ENCODE peak calls at places on chromosomes 1 and 21, in five cellular contexts. H is T-cell, M is GM06990, A is mesothelial cell of epicardium, J is MV-4-11. E is an unnamed sample.

GRCh38 chr1:165861911-165862310 is 34.5 kb downstream of the UCK2 start:
- DNase-seq in M (no peak), H (no peak), A (no peak), J (no peak), E (no peak)

GRCh38 chr1:34749983-34750382 is 4.9 kb upstream of the GJB5 start:
- DNase-seq in H (no peak), J (no peak), M (no peak), A (no peak), E (no peak)

GRCh38 chr1:43978551-43979260 is at the start of gene B4GALT2:
- DNase-seq in J (peak), H (no peak), A (peak), M (peak), E (peak)

GRCh38 chr1:8232036-8232757 is 85.7 kb upstream of the SLC45A1 start:
- DNase-seq in M (no peak), H (no peak), A (no peak), J (peak), E (no peak)

GRCh38 chr1:7558921-7559869 is 211.9 kb upstream of the VAMP3 start:
- DNase-seq in A (no peak), M (no peak), J (no peak), H (no peak), E (no peak)

GRCh38 chr1:13482600-13482999 is 31.2 kb downstream of the LRRC38 start:
- DNase-seq in J (no peak), A (no peak), H (no peak), M (no peak), E (no peak)

GRCh38 chr1:206555473-206555935 is 48.2 kb downstream of the RASSF5 start:
- DNase-seq in M (peak), H (no peak), J (no peak), A (no peak), E (no peak)

GRCh38 chr1:230639714-230640209 is 2.5 kb upstream of the COG2 start:
- DNase-seq in H (no peak), A (no peak), M (no peak), J (no peak), E (no peak)

GRCh38 chr21:14075346-14076142 is 135.2 kb downstream of the LIPI start:
- DNase-seq in A (no peak), M (no peak), J (no peak), H (no peak), E (no peak)

E was measured in LoVo.